ENCODE peak calls at places on chromosome 7, in four cellular contexts. C is mesendoderm, D is endodermal cell, L is pancreas. H is an unnamed sample.

GRCh38 chr7:120370954-120371353 is 98.0 kb downstream of the KCND2 start:
- DNase-seq in D (no peak), C (no peak), L (no peak), H (no peak)

GRCh38 chr7:29866490-29866930 is 60.2 kb downstream of the WIPF3 start:
- DNase-seq in L (no peak), C (no peak), D (no peak), H (no peak)

GRCh38 chr7:86932038-86932512 is 127.4 kb downstream of the ELAPOR2 start:
- DNase-seq in C (peak; percentile 61), D (no peak), L (no peak), H (no peak)

GRCh38 chr7:116418524-116418923 is 81.0 kb upstream of the CAV2 start:
- DNase-seq in D (no peak), L (no peak), C (no peak), H (no peak)

GRCh38 chr7:136400877-136401276 is 423.7 kb upstream of the MTPN start:
- DNase-seq in C (no peak), D (no peak), L (no peak), H (no peak)

GRCh38 chr7:105285118-105285874 is 103.4 kb downstream of the SRPK2 start:
- DNase-seq in D (peak; percentile 47), L (no peak), C (peak; percentile 12), H (no peak)

GRCh38 chr7:30019387-30019786 is 7.1 kb downstream of the FKBP14 start:
- DNase-seq in D (no peak), L (no peak), C (no peak), H (no peak)

GRCh38 chr7:1715671-1716074 is 45.6 kb downstream of the ELFN1 start:
- DNase-seq in L (no peak), D (peak; percentile 77), C (peak; percentile 66), H (no peak)

GRCh38 chr7:46150721-46151120 is 229.6 kb upstream of the IGFBP3 start:
- DNase-seq in L (no peak), D (no peak), C (no peak), H (no peak)

GRCh38 chr7:157689269-157690057 is 352.7 kb downstream of the DNAJB6 start:
- DNase-seq in C (peak; percentile 49), L (no peak), D (no peak), H (no peak)

GRCh38 chr7:104397442-104397841 is 69.0 kb downstream of the LHFPL3 start:
- DNase-seq in D (peak; percentile 49), L (no peak), C (peak; percentile 35), H (no peak)

GRCh38 chr7:106166651-106167342 is 54.7 kb upstream of the SYPL1 start:
- DNase-seq in D (peak; percentile 72), C (peak; percentile 79), L (no peak), H (no peak)

GRCh38 chr7:126656165-126656564 is 596.6 kb downstream of the GRM8 start:
- DNase-seq in C (peak; percentile 48), D (peak; percentile 58), L (no peak), H (no peak)

GRCh38 chr7:28813238-28813962 is 144.7 kb downstream of the TRIL start:
- DNase-seq in D (no peak), C (no peak), L (no peak), H (no peak)

GRCh38 chr7:88224596-88225275 is 4.9 kb upstream of the SRI start:
- DNase-seq in D (no peak), L (no peak), C (no peak), H (no peak)

GRCh38 chr7:44983742-44984477 is 5.1 kb upstream of the MYO1G start:
- DNase-seq in D (no peak), L (no peak), C (no peak), H (no peak)

GRCh38 chr7:45720989-45721388 is 146.8 kb downstream of the ADCY1 start:
- DNase-seq in D (no peak), C (no peak), L (no peak), H (no peak)

GRCh38 chr7:94748371-94748770 is 92.4 kb upstream of the SGCE start:
- DNase-seq in D (no peak), L (no peak), C (no peak), H (no peak)

GRCh38 chr7:122887198-122887597 is 938 bp upstream of the CADPS2 start:
- DNase-seq in L (peak; percentile 85), D (peak; percentile 83), C (peak; percentile 84), H (no peak)

GRCh38 chr7:2477447-2478386 is 1.5 kb upstream of the GRIFIN start:
- DNase-seq in D (peak; percentile 88), C (peak; percentile 68), L (peak; percentile 87), H (no peak)

GRCh38 chr7:56229631-56230030 is 113.4 kb upstream of the NUPR2 start:
- DNase-seq in C (no peak), D (no peak), L (no peak), H (no peak)

GRCh38 chr7:48097511-48098231 is 8.6 kb downstream of the UPP1 start:
- DNase-seq in D (peak; percentile 31), L (no peak), C (no peak), H (no peak)
- H3K27ac ChIP-seq in D (no peak overlapping the region), L (no peak overlapping the region), C (no peak overlapping the region), H (peak overlapping the region; percentile 36)

GRCh38 chr7:27131390-27131819 is 848 bp upstream of the HOXA4 start:
- DNase-seq in L (no peak), C (no peak), D (no peak), H (no peak)
- H3K27ac ChIP-seq in L (no peak overlapping the region), C (no peak overlapping the region), D (no peak overlapping the region), H (no peak overlapping the region)

GRCh38 chr7:100190059-100190711 is 12.5 kb downstream of the STAG3 start:
- DNase-seq in D (no peak), L (no peak), C (peak; percentile 52), H (no peak)
- H3K27ac ChIP-seq in D (no peak overlapping the region), L (no peak overlapping the region), C (no peak overlapping the region), H (no peak overlapping the region)

DNA sequence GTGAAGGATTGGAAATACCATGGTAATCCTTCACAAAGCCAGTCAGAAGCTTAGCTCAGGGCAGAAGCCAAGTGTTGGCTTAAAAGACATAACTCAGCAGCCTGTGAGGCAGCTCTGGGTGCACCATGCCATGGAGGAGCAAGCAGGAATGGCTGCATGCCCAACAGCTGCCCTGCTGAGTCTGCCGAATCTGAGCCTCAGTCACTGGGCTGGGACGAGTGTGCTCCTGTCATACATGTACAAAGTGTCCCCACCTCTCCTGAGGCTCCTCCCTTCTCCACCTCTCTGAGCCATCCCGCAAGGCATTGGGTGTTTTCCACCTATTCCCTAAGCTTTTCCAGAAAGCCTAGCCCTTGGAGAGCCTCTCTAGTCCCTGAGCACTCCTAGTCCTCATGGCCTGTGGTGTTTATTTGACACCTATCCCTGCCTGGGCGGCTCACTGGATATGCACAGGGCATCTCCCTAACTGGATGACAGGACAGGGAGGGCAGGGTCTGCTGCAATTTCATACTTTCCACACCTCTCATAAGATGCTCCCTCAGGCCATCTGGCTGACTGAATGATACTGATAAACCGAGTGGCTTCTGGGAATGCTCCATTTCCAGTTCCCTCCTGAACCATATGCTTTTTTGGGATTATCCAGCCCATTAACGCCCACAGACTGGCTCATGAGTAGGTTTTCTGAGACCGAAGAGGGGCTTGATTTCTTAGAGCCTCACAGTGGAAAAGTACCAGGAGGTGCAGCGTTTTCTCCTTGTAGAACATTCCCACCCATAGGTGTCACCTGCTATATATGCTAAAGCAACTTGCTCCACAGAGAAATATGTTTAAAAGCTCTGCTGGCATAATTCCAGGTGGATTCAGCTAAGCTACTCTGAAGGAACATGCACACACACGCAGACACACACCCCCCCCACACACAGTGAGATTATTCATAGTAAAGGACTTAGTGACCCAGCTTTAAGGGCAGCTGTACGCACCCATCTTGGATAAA is 199.3 kb downstream of the SNX10 start:
- DNase-seq in D (no peak), L (no peak), C (no peak), H (no peak)
- H3K27ac ChIP-seq in D (no peak overlapping the region), L (no peak overlapping the region), C (no peak overlapping the region), H (no peak overlapping the region)

DNA sequence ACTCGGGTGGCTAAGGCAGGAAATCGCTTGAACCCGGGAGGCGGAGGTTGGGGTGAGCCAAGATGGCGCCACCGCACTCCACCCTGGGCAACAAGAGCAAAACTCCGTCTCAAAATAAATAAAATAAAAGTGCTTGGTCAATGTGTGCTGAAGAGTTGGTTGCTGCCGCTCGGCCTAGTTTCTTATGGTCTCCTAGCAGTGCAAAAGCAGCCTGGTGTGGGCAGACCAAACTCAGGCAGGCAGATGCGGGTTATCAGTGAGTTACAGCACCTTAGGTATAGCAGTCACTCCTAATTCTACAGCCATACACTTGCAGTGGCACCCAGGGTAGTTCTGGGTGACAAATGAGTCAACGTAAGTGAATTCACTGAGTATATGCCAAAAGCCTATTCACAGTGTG is 22.6 kb downstream of the HSPB1 start:
- DNase-seq in L (no peak), D (no peak), C (no peak), H (no peak)
- H3K27ac ChIP-seq in L (no peak overlapping the region), D (no peak overlapping the region), C (no peak overlapping the region), H (no peak overlapping the region)

DNA sequence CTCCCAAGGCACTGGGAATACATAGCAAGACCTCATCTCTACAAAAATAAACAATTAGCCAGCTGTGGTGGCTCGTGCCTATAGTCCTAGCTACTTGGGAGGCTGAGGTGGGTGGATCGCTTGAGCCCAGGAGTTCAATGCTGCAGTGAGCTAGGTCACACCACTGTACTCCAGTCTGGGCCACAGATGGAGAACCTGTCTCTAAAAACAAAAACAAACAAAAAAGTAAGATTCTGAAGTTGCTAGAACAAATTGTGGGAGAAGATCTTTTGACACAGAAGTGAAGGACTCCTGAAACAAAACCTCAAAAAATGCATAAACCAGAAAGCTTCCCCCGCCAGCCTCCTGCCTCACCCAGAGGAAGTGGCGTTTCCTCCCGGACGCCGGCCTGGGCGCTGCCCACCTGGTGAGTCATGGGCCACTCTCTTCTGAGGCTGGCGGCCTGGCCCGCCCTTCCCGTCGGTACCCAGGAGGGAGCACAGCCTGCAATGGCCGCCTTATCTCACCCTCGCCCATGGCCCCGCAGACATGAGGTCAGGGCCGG is 25.4 kb upstream of the ELN start:
- DNase-seq in D (no peak), L (no peak), C (no peak), H (no peak)
- H3K27ac ChIP-seq in D (no peak overlapping the region), L (no peak overlapping the region), C (no peak overlapping the region), H (no peak overlapping the region)

GRCh38 chr7:79217468-79217867 is 236.0 kb downstream of the MAGI2 start:
- DNase-seq in C (no peak), L (no peak), D (no peak), H (no peak)

GRCh38 chr7:79216236-79216635 is 237.2 kb downstream of the MAGI2 start:
- DNase-seq in L (no peak), D (peak; percentile 49), C (no peak), H (no peak)

GRCh38 chr7:79227035-79227434 is 226.4 kb downstream of the MAGI2 start:
- DNase-seq in C (no peak), D (no peak), L (no peak), H (no peak)

GRCh38 chr7:79217976-79218626 is 235.4 kb downstream of the MAGI2 start:
- DNase-seq in L (no peak), C (no peak), D (no peak), H (no peak)

GRCh38 chr7:79221211-79221610 is 232.3 kb downstream of the MAGI2 start:
- DNase-seq in D (no peak), C (no peak), L (no peak), H (no peak)
- H3K27ac ChIP-seq in D (no peak overlapping the region), C (no peak overlapping the region), L (no peak overlapping the region), H (no peak overlapping the region)

H was measured in caudate nucleus.